ENCODE peak calls at places on chromosomes 5 and 9, in nine cellular contexts. Z is activated CD4-positive, alpha-beta T cell treated with anti-CD3 and anti-CD28 coated beads for 36 hours; N is T-cell; R is foreskin keratinocyte; T is activated naive CD4-positive, alpha-beta T cell treated with anti-CD3 and anti-CD28 coated beads, Interleukin-2, amount 50 U/mL, for 72 hours; M is stimulated activated naive CD8-positive, alpha-beta T cell treated with anti-CD3 and anti-CD28 coated beads, Interleukin-15, Interleukin-2, amounts not matched to agents 100 U/mL and 50 U/mL, for 24 hours; I is aorta; U is activated T-cell treated with anti-CD3 and anti-CD28 coated beads, Interleukin-2, amount 50 U/mL, for 4 hours; V is naive thymus-derived CD8-positive, alpha-beta T cell. L is an unnamed sample.

GRCh38 chr5:132225165-132226032 is 2.3 kb downstream of the P4HA2 start:
- ATAC-seq in Z (peak), R (peak), I (peak), M (peak), V (peak), N (peak), U (peak), T (peak), L (no peak)

GRCh38 chr9:124889006-124889405 is 27.1 kb downstream of the ARPC5L start:
- ATAC-seq in Z (no peak), R (no peak), T (no peak), V (no peak), M (no peak), N (no peak), I (no peak), U (no peak), L (no peak)

GRCh38 chr5:145464194-145464593 is 370.9 kb downstream of the PRELID2 start:
- ATAC-seq in I (no peak), U (no peak), Z (no peak), V (no peak), R (no peak), N (no peak), M (no peak), T (no peak), L (no peak)

GRCh38 chr5:33223563-33224305 is 217.0 kb upstream of the TARS1 start:
- ATAC-seq in I (no peak), T (no peak), U (no peak), N (no peak), V (no peak), R (no peak), Z (no peak), M (no peak), L (no peak)

GRCh38 chr5:115309751-115310370 is 13.4 kb upstream of the CCDC112 start:
- ATAC-seq in R (peak), N (no peak), I (no peak), M (no peak), Z (no peak), U (no peak), V (peak), T (no peak), L (no peak)

GRCh38 chr5:125823572-125823971 is 599.6 kb upstream of the GRAMD2B start:
- ATAC-seq in U (no peak), V (no peak), M (no peak), Z (no peak), I (no peak), T (no peak), N (no peak), R (peak), L (no peak)

GRCh38 chr9:119005162-119005561 is 364.1 kb downstream of the BRINP1 start:
- ATAC-seq in T (no peak), N (no peak), I (peak), M (no peak), R (no peak), U (no peak), V (no peak), Z (no peak), L (no peak)

GRCh38 chr5:53262348-53262970 is 152.9 kb upstream of the MOCS2 start:
- ATAC-seq in M (no peak), Z (no peak), N (no peak), I (peak), T (no peak), U (no peak), R (peak), V (no peak), L (no peak)

GRCh38 chr5:59813761-59814562 is 79.6 kb downstream of the PDE4D start:
- ATAC-seq in I (no peak), T (no peak), R (peak), Z (peak), N (peak), M (peak), V (no peak), U (no peak), L (peak)

GRCh38 chr5:14587143-14587542 is 5.6 kb downstream of the OTULINL start:
- ATAC-seq in N (no peak), I (no peak), R (no peak), T (no peak), U (no peak), Z (no peak), V (no peak), M (peak), L (no peak)

GRCh38 chr9:107600060-107600573 is 110.5 kb upstream of the KLF4 start:
- ATAC-seq in V (no peak), R (no peak), U (no peak), T (no peak), N (no peak), I (peak), M (no peak), Z (no peak), L (no peak)

GRCh38 chr5:89120719-89121118 is 237.7 kb upstream of the MEF2C start:
- ATAC-seq in U (no peak), R (no peak), V (no peak), T (no peak), M (no peak), N (no peak), Z (no peak), I (no peak), L (no peak)

GRCh38 chr5:88145205-88145602 is 123.4 kb downstream of the TMEM161B start:
- ATAC-seq in U (no peak), N (no peak), Z (no peak), R (no peak), T (no peak), V (no peak), M (no peak), I (no peak), L (no peak)

GRCh38 chr5:154138701-154139100 is 51.8 kb upstream of the GALNT10 start:
- ATAC-seq in T (no peak), R (no peak), U (no peak), V (no peak), M (no peak), I (no peak), Z (no peak), N (no peak), L (no peak)

GRCh38 chr5:34563269-34563668 is 92.9 kb upstream of the RAI14 start:
- ATAC-seq in Z (no peak), T (no peak), U (no peak), I (no peak), R (no peak), N (no peak), M (no peak), V (no peak), L (no peak)

L was measured in activated T-helper 17 cell treated with anti-CD3 and anti-CD28 coated beads, Interleukin-2, amount 50 U/mL, for 72 hours.